ENCODE peak calls at places on chromosome 14, in eight cellular contexts. Y is NCI-H460, B is AG09309, F is NCI-H1105, L is astrocyte of the spinal cord, I is C1 segment of cervical spinal cord, V is T1000, R is COR-L47. W is an unnamed sample.

GRCh38 chr14:68124885-68125731 is 305.5 kb downstream of the RAD51B start:
- DNase-seq in Y (no peak), B (no peak), F (no peak), L (peak), I (no peak), V (peak), R (no peak), W (no peak)

GRCh38 chr14:60845523-60845922 is 111.0 kb downstream of the MNAT1 start:
- DNase-seq in Y (no peak), B (no peak), F (no peak), L (no peak), I (no peak), V (no peak), R (no peak), W (no peak)

GRCh38 chr14:22537436-22538310 is 51.4 kb downstream of the DAD1 start:
- DNase-seq in Y (no peak), B (no peak), F (no peak), L (no peak), I (no peak), V (no peak), R (no peak), W (no peak)

GRCh38 chr14:81523616-81524015 is 10.0 kb downstream of the SEL1L start:
- DNase-seq in Y (no peak), B (no peak), F (no peak), L (no peak), I (no peak), V (no peak), R (no peak), W (no peak)

GRCh38 chr14:64703393-64704144 is 655 bp upstream of the PLEKHG3 start:
- DNase-seq in Y (no peak), B (no peak), F (no peak), L (no peak), I (no peak), V (no peak), R (peak), W (no peak)

GRCh38 chr14:60980811-60981625 is at the start of the genes SLC38A6 and TRMT5:
- DNase-seq in Y (peak), B (peak), F (peak), L (peak), I (peak), V (peak), R (peak), W (peak)

GRCh38 chr14:48937796-48938195 is 648.4 kb downstream of the RPS29 start:
- DNase-seq in Y (no peak), B (no peak), F (no peak), L (peak), I (no peak), V (peak), R (no peak), W (no peak)

GRCh38 chr14:105340821-105341408 is 26.4 kb downstream of the PACS2 start:
- DNase-seq in Y (no peak), B (no peak), F (no peak), L (peak), I (no peak), V (no peak), R (no peak), W (no peak)

GRCh38 chr14:74792249-74793039 is 29.3 kb downstream of the YLPM1 start:
- DNase-seq in Y (no peak), B (no peak), F (no peak), L (no peak), I (no peak), V (no peak), R (no peak), W (no peak)

GRCh38 chr14:75069021-75069810 is at the start of gene ZC2HC1C:
- DNase-seq in Y (peak), B (no peak), F (peak), L (peak), I (peak), V (peak), R (peak), W (peak)

GRCh38 chr14:92687681-92688433 is 60.6 kb downstream of the LGMN start:
- DNase-seq in Y (no peak), B (no peak), F (peak), L (peak), I (no peak), V (no peak), R (peak), W (peak)

GRCh38 chr14:84036863-84037262 is 1493.1 kb upstream of the FLRT2 start:
- DNase-seq in Y (peak), B (no peak), F (no peak), L (peak), I (no peak), V (no peak), R (no peak), W (no peak)

GRCh38 chr14:68526420-68527105 is 266.3 kb downstream of the ZFP36L1 start:
- DNase-seq in Y (peak), B (no peak), F (no peak), L (no peak), I (no peak), V (no peak), R (no peak), W (no peak)

GRCh38 chr14:77910506-77910905 is 110.6 kb downstream of the ADCK1 start:
- DNase-seq in Y (no peak), B (no peak), F (no peak), L (no peak), I (no peak), V (no peak), R (no peak), W (no peak)

GRCh38 chr14:101889898-101890297 is 74.5 kb upstream of the DYNC1H1 start:
- DNase-seq in Y (no peak), B (peak), F (no peak), L (no peak), I (no peak), V (no peak), R (no peak), W (no peak)

GRCh38 chr14:36604757-36605505 is 22.5 kb upstream of the NKX2-8 start:
- DNase-seq in Y (peak), B (peak), F (peak), L (peak), I (no peak), V (peak), R (peak), W (peak)

GRCh38 chr14:68216072-68216471 is 396.5 kb downstream of the RAD51B start:
- DNase-seq in Y (no peak), B (no peak), F (no peak), L (no peak), I (no peak), V (no peak), R (no peak), W (no peak)

GRCh38 chr14:57879516-57879915 is 13.6 kb upstream of the SLC35F4 start:
- DNase-seq in Y (no peak), B (no peak), F (no peak), L (no peak), I (no peak), V (no peak), R (no peak), W (no peak)

GRCh38 chr14:89826581-89826980 is 127.9 kb downstream of the EFCAB11 start:
- DNase-seq in Y (no peak), B (no peak), F (no peak), L (no peak), I (no peak), V (peak), R (no peak), W (no peak)

GRCh38 chr14:21668377-21668776 is 5.2 kb downstream of the OR4E1 start:
- DNase-seq in Y (no peak), B (no peak), F (no peak), L (peak), I (no peak), V (no peak), R (no peak), W (no peak)

GRCh38 chr14:52338282-52338681 is 24.2 kb downstream of the PTGER2 start:
- DNase-seq in Y (peak), B (no peak), F (no peak), L (peak), I (no peak), V (no peak), R (no peak), W (no peak)

GRCh38 chr14:93326196-93326595 is 6.6 kb downstream of the BTBD7 start:
- DNase-seq in Y (no peak), B (no peak), F (no peak), L (no peak), I (no peak), V (no peak), R (no peak), W (no peak)

GRCh38 chr14:73503648-73504047 is 12.9 kb downstream of the RIOX1 start:
- DNase-seq in Y (no peak), B (peak), F (no peak), L (peak), I (no peak), V (no peak), R (no peak), W (no peak)

GRCh38 chr14:54347044-54347443 is 49.8 kb upstream of the CDKN3 start:
- DNase-seq in Y (no peak), B (no peak), F (no peak), L (no peak), I (no peak), V (no peak), R (no peak), W (no peak)

GRCh38 chr14:101004954-101005353 is 101.4 kb upstream of the RTL1 start:
- DNase-seq in Y (no peak), B (peak), F (no peak), L (peak), I (no peak), V (no peak), R (no peak), W (no peak)

GRCh38 chr14:21521526-21521925 is 4.6 kb downstream of the SALL2 start:
- DNase-seq in Y (no peak), B (no peak), F (no peak), L (no peak), I (no peak), V (no peak), R (no peak), W (no peak)

GRCh38 chr14:36518031-36518585 is 1.9 kb downstream of the NKX2-1 start:
- DNase-seq in Y (no peak), B (no peak), F (no peak), L (no peak), I (no peak), V (no peak), R (no peak), W (no peak)

GRCh38 chr14:73386342-73386741 is 72.0 kb downstream of the NUMB start:
- DNase-seq in Y (no peak), B (no peak), F (no peak), L (peak), I (no peak), V (no peak), R (no peak), W (no peak)

GRCh38 chr14:83733670-83734069 is 1796.3 kb upstream of the FLRT2 start:
- DNase-seq in Y (no peak), B (no peak), F (no peak), L (no peak), I (no peak), V (no peak), R (no peak), W (no peak)

GRCh38 chr14:101037021-101037817 is 133.7 kb upstream of the RTL1 start:
- DNase-seq in Y (no peak), B (no peak), F (no peak), L (no peak), I (no peak), V (no peak), R (no peak), W (no peak)

GRCh38 chr14:55086939-55087338 is 35.5 kb downstream of the MAPK1IP1L start:
- DNase-seq in Y (no peak), B (no peak), F (no peak), L (no peak), I (no peak), V (no peak), R (no peak), W (no peak)

W was measured in NCI-H1930.